ENCODE peak calls at places on chromosomes 13 and 19, in ten cellular contexts. D is lower lobe of right lung, P is cardiac fibroblast, J is breast epithelium, F is MM.1S, H is astrocyte of the spinal cord, I is mammary epithelial cell, C is heart left ventricle, U is pancreas, X is fibroblast of pulmonary artery. Y is an unnamed sample.

GRCh38 chr13:23159205-23159586 is 21.6 kb upstream of the SGCG start:
- DNase-seq in D (peak), P (peak), J (no peak), F (peak), H (no peak), I (no peak), C (no peak), U (no peak), X (peak), Y (no peak)

GRCh38 chr13:105990256-105990958 is 545.1 kb downstream of the EFNB2 start:
- DNase-seq in D (no peak), P (no peak), J (no peak), F (no peak), H (peak), I (peak), C (no peak), U (no peak), X (peak), Y (no peak)

GRCh38 chr19:49689133-49690072 is at the start of gene ADM5:
- DNase-seq in D (peak), P (no peak), J (peak), F (no peak), H (no peak), I (no peak), C (no peak), U (peak), X (no peak), Y (no peak)

GRCh38 chr13:41864658-41865057 is 96.3 kb downstream of the VWA8 start:
- DNase-seq in D (peak), P (peak), J (no peak), F (no peak), H (no peak), I (peak), C (no peak), U (no peak), X (peak), Y (no peak)

GRCh38 chr19:40084948-40085347 is 5.8 kb downstream of the ZNF780A start:
- DNase-seq in D (no peak), P (peak), J (no peak), F (no peak), H (no peak), I (no peak), C (no peak), U (no peak), X (no peak), Y (no peak)

GRCh38 chr19:36604656-36605100 is 435 bp upstream of the ZNF382 start:
- DNase-seq in D (peak), P (peak), J (no peak), F (no peak), H (peak), I (peak), C (peak), U (peak), X (peak), Y (no peak)

GRCh38 chr19:40341601-40342482 is 6.4 kb downstream of the C19orf47 start:
- DNase-seq in D (peak), P (peak), J (peak), F (no peak), H (no peak), I (no peak), C (peak), U (no peak), X (no peak), Y (no peak)

GRCh38 chr19:50417138-50417849 is 1.4 kb upstream of the SPIB start:
- DNase-seq in D (no peak), P (no peak), J (no peak), F (no peak), H (no peak), I (no peak), C (no peak), U (peak), X (no peak), Y (no peak)

GRCh38 chr19:48296963-48297734 is 27.3 kb downstream of the ZNF114 start:
- DNase-seq in D (no peak), P (no peak), J (no peak), F (no peak), H (no peak), I (no peak), C (no peak), U (no peak), X (no peak), Y (no peak)

GRCh38 chr19:11286312-11286974 is 9.5 kb upstream of the TSPAN16 start:
- DNase-seq in D (no peak), P (peak), J (no peak), F (no peak), H (peak), I (no peak), C (no peak), U (no peak), X (peak), Y (no peak)

GRCh38 chr13:49711218-49711863 is 20.1 kb upstream of the EBPL start:
- DNase-seq in D (no peak), P (peak), J (no peak), F (no peak), H (peak), I (peak), C (no peak), U (no peak), X (peak), Y (no peak)

GRCh38 chr13:19794552-19795143 is 11.9 kb upstream of the PSPC1 start:
- DNase-seq in D (no peak), P (no peak), J (no peak), F (no peak), H (no peak), I (peak), C (no peak), U (no peak), X (no peak), Y (no peak)

GRCh38 chr19:17216058-17216670 is 1.0 kb downstream of the USE1 start:
- DNase-seq in D (no peak), P (no peak), J (no peak), F (no peak), H (no peak), I (no peak), C (no peak), U (peak), X (no peak), Y (no peak)

GRCh38 chr13:51800456-51800855 is 3.5 kb downstream of the DHRS12 start:
- DNase-seq in D (no peak), P (no peak), J (no peak), F (no peak), H (no peak), I (no peak), C (no peak), U (no peak), X (no peak), Y (no peak)

GRCh38 chr19:29410974-29411615 is 114.7 kb upstream of the VSTM2B start:
- DNase-seq in D (no peak), P (no peak), J (no peak), F (no peak), H (no peak), I (no peak), C (no peak), U (no peak), X (no peak), Y (no peak)

GRCh38 chr13:112972867-112973576 is 4.0 kb downstream of the MCF2L start:
- DNase-seq in D (peak), P (no peak), J (no peak), F (no peak), H (no peak), I (no peak), C (peak), U (no peak), X (no peak), Y (no peak)

GRCh38 chr19:46147791-46148288 is at the start of gene IGFL2:
- DNase-seq in D (no peak), P (peak), J (no peak), F (no peak), H (peak), I (peak), C (no peak), U (no peak), X (peak), Y (no peak)

GRCh38 chr19:56132316-56132822 is 8.7 kb upstream of the ZNF444 start:
- DNase-seq in D (peak), P (peak), J (no peak), F (no peak), H (peak), I (no peak), C (no peak), U (no peak), X (peak), Y (no peak)

GRCh38 chr13:41974262-41974900 is 13.5 kb upstream of the VWA8 start:
- DNase-seq in D (no peak), P (no peak), J (no peak), F (no peak), H (no peak), I (peak), C (no peak), U (no peak), X (no peak), Y (no peak)

GRCh38 chr19:53868091-53868891 is 608 bp downstream of the MYADM start:
- DNase-seq in D (peak), P (peak), J (peak), F (no peak), H (peak), I (peak), C (peak), U (peak), X (peak), Y (no peak)

GRCh38 chr13:113806104-113806471 is 47.1 kb downstream of the TMEM255B start:
- DNase-seq in D (no peak), P (no peak), J (no peak), F (no peak), H (no peak), I (no peak), C (peak), U (peak), X (no peak), Y (no peak)

GRCh38 chr19:47601180-47601904 is 7.6 kb upstream of the BICRA start:
- DNase-seq in D (no peak), P (no peak), J (no peak), F (no peak), H (no peak), I (no peak), C (no peak), U (peak), X (no peak), Y (no peak)

GRCh38 chr13:104984296-104984818 is 1551.1 kb downstream of the EFNB2 start:
- DNase-seq in D (no peak), P (peak), J (no peak), F (peak), H (peak), I (peak), C (peak), U (peak), X (peak), Y (no peak)

GRCh38 chr19:888615-889385 is 4.2 kb downstream of the MED16 start:
- DNase-seq in D (no peak), P (no peak), J (no peak), F (no peak), H (no peak), I (no peak), C (no peak), U (no peak), X (no peak), Y (no peak)

GRCh38 chr13:110444226-110444653 is 117.3 kb downstream of the RAB20 start:
- DNase-seq in D (no peak), P (peak), J (no peak), F (peak), H (peak), I (peak), C (no peak), U (no peak), X (peak), Y (no peak)

GRCh38 chr19:16605552-16605951 is 22.5 kb downstream of the MED26 start:
- DNase-seq in D (no peak), P (no peak), J (no peak), F (no peak), H (no peak), I (no peak), C (no peak), U (no peak), X (no peak), Y (no peak)

GRCh38 chr19:52667972-52668371 is 29.8 kb upstream of the ZNF83 start:
- DNase-seq in D (no peak), P (no peak), J (no peak), F (no peak), H (no peak), I (no peak), C (no peak), U (no peak), X (no peak), Y (no peak)

GRCh38 chr19:54188224-54188871 is 1.0 kb downstream of the MBOAT7 start:
- DNase-seq in D (peak), P (peak), J (no peak), F (no peak), H (peak), I (peak), C (no peak), U (peak), X (peak), Y (no peak)

GRCh38 chr13:103525530-103525929 is 459.3 kb upstream of the SLC10A2 start:
- DNase-seq in D (no peak), P (no peak), J (no peak), F (no peak), H (no peak), I (no peak), C (no peak), U (no peak), X (no peak), Y (no peak)

GRCh38 chr13:91153372-91153771 is 194.1 kb upstream of the MIR17HG start:
- DNase-seq in D (no peak), P (no peak), J (no peak), F (no peak), H (peak), I (no peak), C (no peak), U (no peak), X (no peak), Y (no peak)

GRCh38 chr19:12838182-12838890 is at the start of gene MAST1:
- DNase-seq in D (peak), P (peak), J (no peak), F (peak), H (no peak), I (no peak), C (no peak), U (peak), X (no peak), Y (no peak)

GRCh38 chr13:35179920-35180663 is 238.0 kb downstream of the NBEA start:
- DNase-seq in D (no peak), P (no peak), J (no peak), F (no peak), H (no peak), I (no peak), C (no peak), U (no peak), X (no peak), Y (peak)

GRCh38 chr13:94987869-94988268 is 275.5 kb upstream of the SOX21 start:
- DNase-seq in D (no peak), P (no peak), J (no peak), F (no peak), H (no peak), I (no peak), C (no peak), U (no peak), X (no peak), Y (no peak)

DNA sequence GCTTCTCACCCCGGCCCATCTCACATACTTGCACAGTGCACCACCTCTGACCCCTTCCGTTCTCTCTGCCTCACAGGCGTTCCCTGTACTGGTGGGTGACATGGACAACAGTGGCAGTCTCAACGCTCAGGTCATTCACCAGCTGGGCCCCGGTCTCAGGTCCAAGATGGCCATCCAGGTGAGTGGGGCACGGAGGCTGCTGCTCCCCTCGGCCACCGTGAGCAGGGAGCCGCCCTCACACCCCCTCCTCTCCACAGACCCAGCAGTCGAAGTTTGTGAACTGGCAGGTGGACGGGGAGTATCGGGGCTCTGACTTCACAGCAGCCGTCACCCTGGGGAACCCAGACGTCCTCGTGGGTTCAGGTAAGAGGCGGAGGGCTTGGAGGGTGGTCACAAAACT is 2.6 kb downstream of the TOMM40 start:
- DNase-seq in D (no peak), P (no peak), J (no peak), F (no peak), H (no peak), I (no peak), C (no peak), U (no peak), X (no peak), Y (no peak)
- H3K4me3 ChIP-seq in D (no peak), P (no peak), J (no peak), F (no peak), H (no peak), I (no peak), C (no peak), U (no peak), X (no peak), Y (no peak)

DNA sequence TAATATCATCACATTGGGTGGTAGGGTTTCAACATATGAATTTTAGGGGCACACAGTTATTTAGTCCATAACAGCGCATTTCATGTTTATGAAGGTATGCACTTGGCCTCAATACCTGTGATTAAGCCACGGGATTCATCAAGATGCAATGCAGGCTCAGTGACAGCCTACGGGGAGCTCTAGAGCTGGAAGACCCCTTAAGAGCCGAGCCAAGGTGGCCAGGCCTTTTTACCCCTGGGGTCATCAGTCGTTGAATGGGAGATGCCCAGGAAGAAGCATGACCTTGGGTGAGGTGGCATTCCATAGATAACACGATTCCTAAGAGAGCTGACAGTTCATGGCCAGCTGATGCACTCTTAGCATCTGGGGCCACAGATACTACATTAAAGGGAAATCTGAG is 380.0 kb downstream of the ZNF536 start:
- DNase-seq in D (no peak), P (no peak), J (no peak), F (no peak), H (no peak), I (no peak), C (no peak), U (no peak), X (no peak), Y (no peak)
- H3K4me3 ChIP-seq in D (no peak), P (no peak), J (no peak), F (no peak), H (no peak), I (no peak), C (no peak), U (no peak), X (no peak), Y (no peak)

GRCh38 chr19:32333227-32333626 is 12.2 kb upstream of the ZNF507 start:
- DNase-seq in D (no peak), P (no peak), J (no peak), F (no peak), H (no peak), I (no peak), C (no peak), U (no peak), X (no peak), Y (no peak)

GRCh38 chr19:32337176-32337808 is 8.1 kb upstream of the ZNF507 start:
- DNase-seq in D (no peak), P (peak), J (no peak), F (no peak), H (no peak), I (no peak), C (no peak), U (no peak), X (no peak), Y (no peak)

GRCh38 chr19:32339988-32340874 is 5.2 kb upstream of the ZNF507 start:
- DNase-seq in D (peak), P (peak), J (peak), F (peak), H (peak), I (no peak), C (peak), U (peak), X (peak), Y (no peak)

GRCh38 chr19:32336259-32337111 is 8.9 kb upstream of the ZNF507 start:
- DNase-seq in D (no peak), P (peak), J (no peak), F (no peak), H (peak), I (no peak), C (no peak), U (no peak), X (peak), Y (no peak)
- H3K4me3 ChIP-seq in D (no peak), P (peak), J (peak), F (no peak), H (no peak), I (no peak), C (peak), U (no peak), X (peak), Y (no peak)

GRCh38 chr19:2455481-2456300 is 1.1 kb downstream of the LMNB2 start:
- DNase-seq in D (peak), P (no peak), J (no peak), F (peak), H (no peak), I (peak), C (peak), U (peak), X (no peak), Y (no peak)

GRCh38 chr19:2453431-2454025 is 3.2 kb downstream of the LMNB2 start:
- DNase-seq in D (no peak), P (no peak), J (no peak), F (no peak), H (no peak), I (no peak), C (peak), U (no peak), X (no peak), Y (no peak)

GRCh38 chr19:2454962-2455409 is 1.8 kb downstream of the LMNB2 start:
- DNase-seq in D (no peak), P (no peak), J (no peak), F (no peak), H (no peak), I (no peak), C (no peak), U (no peak), X (no peak), Y (no peak)

GRCh38 chr19:2456301-2456570 is 523 bp downstream of the LMNB2 start:
- DNase-seq in D (no peak), P (no peak), J (no peak), F (no peak), H (no peak), I (no peak), C (no peak), U (peak), X (no peak), Y (no peak)

DNA sequence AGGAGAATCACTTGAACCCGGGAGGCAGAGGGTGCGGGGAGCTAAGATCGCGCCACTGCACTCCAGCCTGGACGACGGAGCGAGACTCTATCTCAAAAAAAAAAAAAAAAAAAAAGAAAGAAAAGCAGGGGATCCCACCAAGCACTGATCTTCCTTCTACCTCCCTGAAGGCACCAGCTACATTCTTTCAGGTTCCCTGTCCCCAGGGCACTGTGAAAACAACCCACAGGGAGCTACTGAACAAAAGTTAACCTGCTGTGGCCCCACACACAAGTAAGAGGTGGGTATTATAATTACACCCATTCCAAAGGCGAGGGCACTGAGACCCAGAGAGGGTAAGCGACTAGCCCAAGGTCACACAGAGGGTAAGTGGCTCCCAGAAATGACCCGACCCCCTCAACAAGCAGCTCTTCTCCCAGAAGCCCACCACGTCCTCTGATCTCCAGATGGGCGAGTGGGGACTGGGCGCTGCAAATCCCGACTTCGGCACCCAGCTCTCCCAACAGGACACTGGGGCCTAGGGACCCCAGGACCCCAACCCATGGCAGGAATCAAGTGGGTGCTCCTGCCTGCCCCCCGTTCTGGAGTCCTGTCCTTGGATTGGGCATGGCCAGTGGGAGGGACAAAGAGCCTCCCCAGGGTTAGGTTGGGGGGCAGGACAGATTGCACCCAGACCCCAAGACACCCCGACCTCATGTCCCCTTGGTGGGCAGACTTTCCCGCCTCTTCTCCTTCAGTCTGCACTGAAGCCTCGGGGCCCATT is 2.4 kb downstream of the LMNB2 start:
- DNase-seq in D (no peak), P (no peak), J (no peak), F (no peak), H (no peak), I (no peak), C (no peak), U (no peak), X (no peak), Y (no peak)
- H3K4me3 ChIP-seq in D (no peak), P (no peak), J (no peak), F (no peak), H (no peak), I (no peak), C (no peak), U (no peak), X (no peak), Y (no peak)